ENCODE peak calls at places on chromosomes 2 and 18, in ten cellular contexts. V is neuronal stem cell; Z is lung; P is prostate gland; O is naive thymus-derived CD4-positive, alpha-beta T cell; H is OCI-LY7; G is tibial artery; S is fibroblast of lung; L is SJSA1; M is cardiac muscle cell. U is an unnamed sample.

GRCh38 chr2:12501469-12502147 is 215.1 kb upstream of the TRIB2 start:
- DNase-seq in V (no peak), Z (no peak), P (no peak), O (peak; percentile 73), H (no peak), G (peak; percentile 68), S (no peak), L (no peak), M (no peak), U (no peak)

GRCh38 chr18:48942554-48943261 is 8.1 kb downstream of the SMAD7 start:
- DNase-seq in V (no peak), Z (peak; percentile 62), P (no peak), O (no peak), H (no peak), G (no peak), S (peak; percentile 67), L (peak; percentile 96), M (peak; percentile 83), U (peak; percentile 53)

GRCh38 chr2:159349674-159350299 is 63.3 kb upstream of the WDSUB1 start:
- DNase-seq in V (no peak), Z (no peak), P (no peak), O (no peak), H (no peak), G (no peak), S (no peak), L (no peak), M (peak; percentile 8), U (no peak)

GRCh38 chr2:236724200-236724599 is 154.6 kb downstream of the ACKR3 start:
- DNase-seq in V (no peak), Z (no peak), P (no peak), O (no peak), H (no peak), G (no peak), S (no peak), L (no peak), M (no peak), U (no peak)

GRCh38 chr18:44869533-44869932 is 188.8 kb downstream of the SETBP1 start:
- DNase-seq in V (no peak), Z (no peak), P (no peak), O (no peak), H (no peak), G (no peak), S (no peak), L (no peak), M (no peak), U (no peak)

GRCh38 chr2:23541453-23542334 is 156.7 kb downstream of the KLHL29 start:
- DNase-seq in V (no peak), Z (no peak), P (no peak), O (no peak), H (no peak), G (no peak), S (no peak), L (no peak), M (no peak), U (no peak)

GRCh38 chr2:70643715-70644114 is 90.1 kb upstream of the TGFA start:
- DNase-seq in V (no peak), Z (no peak), P (no peak), O (peak; percentile 25), H (peak; percentile 7), G (no peak), S (no peak), L (no peak), M (peak; percentile 14), U (no peak)

GRCh38 chr18:12637393-12637792 is 20.5 kb downstream of the SPIRE1 start:
- DNase-seq in V (no peak), Z (no peak), P (no peak), O (no peak), H (no peak), G (no peak), S (no peak), L (no peak), M (peak; percentile 45), U (no peak)

GRCh38 chr2:207066784-207067460 is 98.8 kb downstream of the KLF7 start:
- DNase-seq in V (no peak), Z (no peak), P (no peak), O (no peak), H (no peak), G (no peak), S (no peak), L (no peak), M (no peak), U (no peak)

GRCh38 chr2:109677815-109678580 is 63.8 kb downstream of the SOWAHC start:
- DNase-seq in V (no peak), Z (no peak), P (no peak), O (no peak), H (no peak), G (no peak), S (no peak), L (no peak), M (no peak), U (no peak)

GRCh38 chr18:49850636-49851035 is 37.3 kb upstream of the ACAA2 start:
- DNase-seq in V (no peak), Z (no peak), P (no peak), O (no peak), H (no peak), G (no peak), S (no peak), L (no peak), M (no peak), U (peak; percentile 20)

GRCh38 chr2:143133783-143134182 is 4.6 kb downstream of the ARHGAP15 start:
- DNase-seq in V (no peak), Z (no peak), P (no peak), O (no peak), H (no peak), G (no peak), S (no peak), L (no peak), M (no peak), U (no peak)
- H3K4me1 ChIP-seq in V (peaks cover 1% of the 10 kb centered on the region), Z (no peaks in the 10 kb centered on the region), P (no peaks in the 10 kb centered on the region), O (peaks cover 16% of the 10 kb centered on the region), H (peaks cover 43% of the 10 kb centered on the region), G (no peaks in the 10 kb centered on the region), S (no peaks in the 10 kb centered on the region), L (no peaks in the 10 kb centered on the region), M (no peaks in the 10 kb centered on the region), U (no peaks in the 10 kb centered on the region)

GRCh38 chr2:54520687-54521086 is 64.6 kb downstream of the SPTBN1 start:
- DNase-seq in V (no peak), Z (no peak), P (no peak), O (no peak), H (no peak), G (no peak), S (peak; percentile 72), L (peak; percentile 68), M (peak; percentile 82), U (no peak)
- H3K27ac ChIP-seq in V (peak overlapping the region; percentile 20), Z (no peak overlapping the region), P (no peak overlapping the region), O (no peak overlapping the region), H (no peak overlapping the region), G (no peak overlapping the region), S (no peak overlapping the region), L (peak overlapping the region; percentile 54), M (no peak overlapping the region), U (no peak overlapping the region)

GRCh38 chr2:231715988-231716616 is 7.8 kb downstream of the PTMA start:
- DNase-seq in V (no peak), Z (no peak), P (no peak), O (no peak), H (peak; percentile 17), G (no peak), S (no peak), L (peak; percentile 69), M (peak; percentile 52), U (no peak)
- H3K4me1 ChIP-seq in V (peaks cover 17% of the 10 kb centered on the region), Z (peaks cover 3% of the 10 kb centered on the region), P (peaks cover 5% of the 10 kb centered on the region), O (peaks cover 34% of the 10 kb centered on the region), H (peaks cover 78% of the 10 kb centered on the region), G (peaks cover 45% of the 10 kb centered on the region), S (peaks cover 31% of the 10 kb centered on the region), L (peaks cover 57% of the 10 kb centered on the region), M (peaks cover 16% of the 10 kb centered on the region), U (peaks cover 37% of the 10 kb centered on the region)

GRCh38 chr18:25099838-25100393 is 252.1 kb downstream of the ZNF521 start:
- DNase-seq in V (no peak), Z (no peak), P (no peak), O (no peak), H (no peak), G (no peak), S (peak; percentile 51), L (no peak), M (peak; percentile 63), U (no peak)

GRCh38 chr18:25102657-25103056 is 249.3 kb downstream of the ZNF521 start:
- DNase-seq in V (no peak), Z (no peak), P (no peak), O (no peak), H (no peak), G (no peak), S (no peak), L (no peak), M (no peak), U (no peak)

GRCh38 chr18:25109484-25109883 is 242.5 kb downstream of the ZNF521 start:
- DNase-seq in V (no peak), Z (no peak), P (no peak), O (no peak), H (no peak), G (no peak), S (peak; percentile 62), L (no peak), M (no peak), U (no peak)

GRCh38 chr18:25103468-25104155 is 248.4 kb downstream of the ZNF521 start:
- DNase-seq in V (no peak), Z (no peak), P (no peak), O (no peak), H (no peak), G (no peak), S (no peak), L (no peak), M (no peak), U (no peak)
- H3K27ac ChIP-seq in V (no peak overlapping the region), Z (no peak overlapping the region), P (no peak overlapping the region), O (no peak overlapping the region), H (no peak overlapping the region), G (no peak overlapping the region), S (no peak overlapping the region), L (no peak overlapping the region), M (no peak overlapping the region), U (no peak overlapping the region)

DNA sequence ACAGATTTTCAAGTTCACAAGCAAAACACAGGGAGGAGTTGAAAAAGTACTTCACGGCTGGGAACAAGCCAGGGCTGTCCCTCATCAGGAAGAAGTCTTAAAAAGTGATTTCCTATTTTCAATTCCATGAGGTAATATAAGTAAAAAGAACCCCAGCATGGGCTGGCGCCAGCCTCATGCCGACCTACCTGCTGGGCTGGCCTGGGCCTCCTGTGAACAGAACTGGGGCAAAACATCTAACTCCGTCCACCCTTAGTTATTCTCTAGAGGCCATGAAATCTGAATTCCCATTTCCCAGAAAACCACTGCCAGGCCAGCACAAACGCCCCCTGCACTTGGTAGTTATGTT is 68.9 kb downstream of the POLR1A start:
- DNase-seq in V (no peak), Z (no peak), P (no peak), O (no peak), H (no peak), G (no peak), S (no peak), L (no peak), M (no peak), U (no peak)
- H3K4me1 ChIP-seq in V (peaks cover 28% of the 10 kb centered on the region), Z (peaks cover 12% of the 10 kb centered on the region), P (no peaks in the 10 kb centered on the region), O (peaks cover 91% of the 10 kb centered on the region), H (peaks cover 61% of the 10 kb centered on the region), G (peaks cover 19% of the 10 kb centered on the region), S (peaks cover 32% of the 10 kb centered on the region), L (peaks cover 15% of the 10 kb centered on the region), M (peaks cover 16% of the 10 kb centered on the region), U (peaks cover 47% of the 10 kb centered on the region)